ENCODE peak calls at places on chromosomes 13 and 19, in seven cellular contexts. One of them, this sample, is unnamed. For H3K4me1, the result is how much of the 10 kb centered on the place peaks cover.

GRCh38 chr19:40193587-40193849 is 2.3 kb downstream of the MAP3K10 start:
- DNase-seq in right lobe of liver: no peak
- DNase-seq in left lung: no peak
- DNase-seq in colonic mucosa: no peak
- DNase-seq in heart right ventricle: no peak
- DNase-seq in body of pancreas: no peak
- DNase-seq in stomach: no peak
- DNase-seq in this sample: no peak

GRCh38 chr13:27396252-27396846 is 28.1 kb upstream of the GTF3A start:
- DNase-seq in right lobe of liver: no peak
- DNase-seq in left lung: no peak
- DNase-seq in colonic mucosa: no peak
- DNase-seq in heart right ventricle: no peak
- DNase-seq in body of pancreas: no peak
- DNase-seq in stomach: no peak
- DNase-seq in this sample: no peak

GRCh38 chr13:77379508-77379907 is 52.6 kb upstream of the MYCBP2 start:
- DNase-seq in right lobe of liver: no peak
- DNase-seq in left lung: no peak
- DNase-seq in colonic mucosa: no peak
- DNase-seq in heart right ventricle: no peak
- DNase-seq in body of pancreas: no peak
- DNase-seq in stomach: no peak
- DNase-seq in this sample: no peak

GRCh38 chr19:8576273-8576993 is 809 bp downstream of the MYO1F start:
- DNase-seq in right lobe of liver: no peak
- DNase-seq in left lung: no peak
- DNase-seq in colonic mucosa: peak
- DNase-seq in heart right ventricle: no peak
- DNase-seq in body of pancreas: no peak
- DNase-seq in stomach: no peak
- DNase-seq in this sample: peak

GRCh38 chr19:32642771-32643170 is 32.2 kb downstream of the ANKRD27 start:
- DNase-seq in right lobe of liver: no peak
- DNase-seq in left lung: no peak
- DNase-seq in colonic mucosa: no peak
- DNase-seq in heart right ventricle: no peak
- DNase-seq in body of pancreas: no peak
- DNase-seq in stomach: no peak
- DNase-seq in this sample: peak

GRCh38 chr19:55958356-55958755 is 10.7 kb downstream of the NLRP8 start:
- DNase-seq in right lobe of liver: no peak
- DNase-seq in left lung: no peak
- DNase-seq in colonic mucosa: no peak
- DNase-seq in heart right ventricle: no peak
- DNase-seq in body of pancreas: peak
- DNase-seq in stomach: no peak
- DNase-seq in this sample: no peak

GRCh38 chr19:15461694-15462093 is 2.6 kb downstream of the RASAL3 start:
- DNase-seq in right lobe of liver: no peak
- DNase-seq in left lung: no peak
- DNase-seq in colonic mucosa: no peak
- DNase-seq in heart right ventricle: no peak
- DNase-seq in body of pancreas: no peak
- DNase-seq in stomach: no peak
- DNase-seq in this sample: no peak

GRCh38 chr13:111005808-111006494 is 91.1 kb upstream of the ANKRD10 start:
- DNase-seq in right lobe of liver: no peak
- DNase-seq in left lung: no peak
- DNase-seq in colonic mucosa: no peak
- DNase-seq in heart right ventricle: peak
- DNase-seq in body of pancreas: peak
- DNase-seq in stomach: peak
- DNase-seq in this sample: no peak

GRCh38 chr19:9431475-9431874 is 3.9 kb downstream of the ZNF266 start:
- DNase-seq in right lobe of liver: no peak
- DNase-seq in left lung: no peak
- DNase-seq in colonic mucosa: peak
- DNase-seq in heart right ventricle: peak
- DNase-seq in body of pancreas: no peak
- DNase-seq in stomach: no peak
- DNase-seq in this sample: no peak

GRCh38 chr19:51702754-51703654 is 9.9 kb downstream of the SPACA6 start:
- DNase-seq in right lobe of liver: peak
- DNase-seq in left lung: no peak
- DNase-seq in colonic mucosa: peak
- DNase-seq in heart right ventricle: peak
- DNase-seq in body of pancreas: peak
- DNase-seq in stomach: peak
- DNase-seq in this sample: no peak

GRCh38 chr13:44153536-44153935 is 220.1 kb upstream of the SERP2 start:
- DNase-seq in right lobe of liver: no peak
- DNase-seq in left lung: no peak
- DNase-seq in colonic mucosa: no peak
- DNase-seq in heart right ventricle: no peak
- DNase-seq in body of pancreas: no peak
- DNase-seq in stomach: no peak
- DNase-seq in this sample: no peak

GRCh38 chr13:30194906-30195305 is 112.4 kb downstream of the KATNAL1 start:
- DNase-seq in right lobe of liver: no peak
- DNase-seq in left lung: no peak
- DNase-seq in colonic mucosa: no peak
- DNase-seq in heart right ventricle: no peak
- DNase-seq in body of pancreas: no peak
- DNase-seq in stomach: no peak
- DNase-seq in this sample: no peak

GRCh38 chr13:85148009-85148408 is 651.2 kb downstream of the SLITRK6 start:
- DNase-seq in right lobe of liver: no peak
- DNase-seq in left lung: no peak
- DNase-seq in colonic mucosa: no peak
- DNase-seq in heart right ventricle: no peak
- DNase-seq in body of pancreas: no peak
- DNase-seq in stomach: no peak
- DNase-seq in this sample: no peak

GRCh38 chr19:11227201-11227886 is 12.1 kb upstream of the ANGPTL8 start:
- DNase-seq in right lobe of liver: no peak
- DNase-seq in left lung: no peak
- DNase-seq in colonic mucosa: peak
- DNase-seq in heart right ventricle: no peak
- DNase-seq in body of pancreas: no peak
- DNase-seq in stomach: no peak
- DNase-seq in this sample: no peak

GRCh38 chr19:3556423-3556977 is 886 bp downstream of the MFSD12 start:
- DNase-seq in right lobe of liver: no peak
- DNase-seq in left lung: no peak
- DNase-seq in colonic mucosa: no peak
- DNase-seq in heart right ventricle: no peak
- DNase-seq in body of pancreas: no peak
- DNase-seq in stomach: no peak
- DNase-seq in this sample: no peak

GRCh38 chr19:37353968-37354367 is 16.9 kb upstream of the ZNF527 start:
- DNase-seq in right lobe of liver: no peak
- DNase-seq in left lung: no peak
- DNase-seq in colonic mucosa: no peak
- DNase-seq in heart right ventricle: no peak
- DNase-seq in body of pancreas: no peak
- DNase-seq in stomach: no peak
- DNase-seq in this sample: no peak

GRCh38 chr13:52686381-52686780 is 33.7 kb downstream of the SUGT1 start:
- DNase-seq in right lobe of liver: no peak
- DNase-seq in left lung: no peak
- DNase-seq in colonic mucosa: no peak
- DNase-seq in heart right ventricle: no peak
- DNase-seq in body of pancreas: no peak
- DNase-seq in stomach: no peak
- DNase-seq in this sample: no peak

GRCh38 chr13:51803422-51804294 is at the start of gene DHRS12:
- DNase-seq in right lobe of liver: peak
- DNase-seq in left lung: peak
- DNase-seq in colonic mucosa: peak
- DNase-seq in heart right ventricle: peak
- DNase-seq in body of pancreas: peak
- DNase-seq in stomach: peak
- DNase-seq in this sample: peak

GRCh38 chr19:40633207-40633606 is 32.0 kb downstream of the LTBP4 start:
- DNase-seq in right lobe of liver: no peak
- DNase-seq in left lung: no peak
- DNase-seq in colonic mucosa: no peak
- DNase-seq in heart right ventricle: no peak
- DNase-seq in body of pancreas: no peak
- DNase-seq in stomach: no peak
- DNase-seq in this sample: no peak

GRCh38 chr19:45571457-45572220 is 13.0 kb downstream of the OPA3 start:
- DNase-seq in right lobe of liver: no peak
- DNase-seq in left lung: no peak
- DNase-seq in colonic mucosa: no peak
- DNase-seq in heart right ventricle: no peak
- DNase-seq in body of pancreas: no peak
- DNase-seq in stomach: no peak
- DNase-seq in this sample: no peak
- H3K27ac ChIP-seq in right lobe of liver: no peak
- H3K27ac ChIP-seq in left lung: no peak
- H3K27ac ChIP-seq in colonic mucosa: no peak
- H3K27ac ChIP-seq in heart right ventricle: peak
- H3K27ac ChIP-seq in body of pancreas: no peak
- H3K27ac ChIP-seq in stomach: no peak
- H3K27ac ChIP-seq in this sample: no peak

DNA sequence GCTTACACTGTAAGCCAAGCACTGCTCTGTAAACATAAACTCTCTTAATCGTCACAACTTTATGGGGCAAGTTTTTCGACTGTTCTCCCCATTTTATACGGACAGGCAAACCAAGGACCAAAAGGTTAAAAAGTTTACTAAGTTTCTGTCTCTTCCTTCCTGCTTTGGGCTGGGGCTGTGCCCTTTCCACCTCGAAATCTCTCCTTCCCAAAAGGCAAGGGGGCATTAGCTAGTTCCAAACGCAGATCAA is 2.2 kb downstream of the JUND start:
- DNase-seq in right lobe of liver: no peak
- DNase-seq in left lung: no peak
- DNase-seq in colonic mucosa: no peak
- DNase-seq in heart right ventricle: no peak
- DNase-seq in body of pancreas: no peak
- DNase-seq in stomach: no peak
- DNase-seq in this sample: no peak
- H3K4me1 ChIP-seq in right lobe of liver: half or more
- H3K4me1 ChIP-seq in left lung: half or more
- H3K4me1 ChIP-seq in colonic mucosa: under half
- H3K4me1 ChIP-seq in heart right ventricle: under half
- H3K4me1 ChIP-seq in body of pancreas: half or more
- H3K4me1 ChIP-seq in stomach: half or more
- H3K4me1 ChIP-seq in this sample: under half

GRCh38 chr19:45924891-45925447 is 10.4 kb upstream of the NANOS2 start:
- DNase-seq in right lobe of liver: no peak
- DNase-seq in left lung: no peak
- DNase-seq in colonic mucosa: no peak
- DNase-seq in heart right ventricle: no peak
- DNase-seq in body of pancreas: no peak
- DNase-seq in stomach: no peak
- DNase-seq in this sample: no peak

GRCh38 chr19:45929247-45929646 is 14.7 kb upstream of the NANOS2 start:
- DNase-seq in right lobe of liver: no peak
- DNase-seq in left lung: no peak
- DNase-seq in colonic mucosa: no peak
- DNase-seq in heart right ventricle: no peak
- DNase-seq in body of pancreas: no peak
- DNase-seq in stomach: no peak
- DNase-seq in this sample: no peak

GRCh38 chr19:45931055-45931454 is 16.5 kb upstream of the NANOS2 start:
- DNase-seq in right lobe of liver: no peak
- DNase-seq in left lung: no peak
- DNase-seq in colonic mucosa: no peak
- DNase-seq in heart right ventricle: no peak
- DNase-seq in body of pancreas: no peak
- DNase-seq in stomach: no peak
- DNase-seq in this sample: no peak

GRCh38 chr19:45922281-45922680 is 7.7 kb upstream of the NANOS2 start:
- DNase-seq in right lobe of liver: no peak
- DNase-seq in left lung: no peak
- DNase-seq in colonic mucosa: no peak
- DNase-seq in heart right ventricle: no peak
- DNase-seq in body of pancreas: no peak
- DNase-seq in stomach: no peak
- DNase-seq in this sample: no peak

GRCh38 chr19:45927565-45928261 is 13.1 kb upstream of the NANOS2 start:
- DNase-seq in right lobe of liver: peak
- DNase-seq in left lung: peak
- DNase-seq in colonic mucosa: peak
- DNase-seq in heart right ventricle: peak
- DNase-seq in body of pancreas: peak
- DNase-seq in stomach: peak
- DNase-seq in this sample: peak
- TF ChIP-seq CTCF in right lobe of liver: no peak
- TF ChIP-seq CTCF in left lung: no peak
- TF ChIP-seq CTCF in colonic mucosa: no peak
- TF ChIP-seq CTCF in heart right ventricle: peak
- TF ChIP-seq CTCF in body of pancreas: peak
- TF ChIP-seq CTCF in stomach: no peak
- TF ChIP-seq CTCF in this sample: no peak

GRCh38 chr19:2516727-2517126 is 40.8 kb downstream of the GADD45B start:
- DNase-seq in right lobe of liver: no peak
- DNase-seq in left lung: peak
- DNase-seq in colonic mucosa: no peak
- DNase-seq in heart right ventricle: no peak
- DNase-seq in body of pancreas: no peak
- DNase-seq in stomach: no peak
- DNase-seq in this sample: no peak
- H3K27ac ChIP-seq in right lobe of liver: no peak
- H3K27ac ChIP-seq in left lung: no peak
- H3K27ac ChIP-seq in colonic mucosa: no peak
- H3K27ac ChIP-seq in heart right ventricle: no peak
- H3K27ac ChIP-seq in body of pancreas: no peak
- H3K27ac ChIP-seq in stomach: no peak
- H3K27ac ChIP-seq in this sample: no peak

GRCh38 chr19:44585371-44586141 is 27.8 kb upstream of the IGSF23 start:
- DNase-seq in right lobe of liver: no peak
- DNase-seq in left lung: no peak
- DNase-seq in colonic mucosa: no peak
- DNase-seq in heart right ventricle: no peak
- DNase-seq in body of pancreas: no peak
- DNase-seq in stomach: no peak
- DNase-seq in this sample: no peak
- H3K4me1 ChIP-seq in right lobe of liver: under half
- H3K4me1 ChIP-seq in left lung: under half
- H3K4me1 ChIP-seq in colonic mucosa: under half
- H3K4me1 ChIP-seq in heart right ventricle: under half
- H3K4me1 ChIP-seq in body of pancreas: under half
- H3K4me1 ChIP-seq in stomach: under half
- H3K4me1 ChIP-seq in this sample: under half